ENCODE peak calls at places on chromosomes 7 and 10, in seven cellular contexts. Q is transverse colon, G is endothelial cell of umbilical vein, E is suprapubic skin, Y is stomach, O is sigmoid colon, L is thyroid gland. C is an unnamed sample. For H3K27me3, the result is how much of the 10 kb centered on the place peaks cover.

GRCh38 chr7:99380032-99380822 is 5.7 kb downstream of the ARPC1B start:
- DNase-seq in E (no peak), G (peak), Q (peak), L (no peak), O (no peak), Y (no peak), C (peak)

GRCh38 chr7:83987764-83988163 is 206.8 kb downstream of the SEMA3A start:
- DNase-seq in L (no peak), E (no peak), O (no peak), Y (no peak), Q (no peak), G (no peak), C (no peak)

GRCh38 chr7:101547916-101548599 is 81.0 kb downstream of the MYL10 start:
- DNase-seq in L (no peak), E (no peak), Y (no peak), Q (peak), O (peak), G (no peak), C (no peak)

GRCh38 chr7:5545529-5545928 is 121.9 kb upstream of the TNRC18 start:
- DNase-seq in G (no peak), O (no peak), L (no peak), Q (no peak), Y (no peak), E (no peak), C (no peak)

GRCh38 chr7:70520604-70521003 is 611.3 kb upstream of the GALNT17 start:
- DNase-seq in E (no peak), Y (no peak), Q (no peak), L (no peak), O (no peak), G (no peak), C (no peak)

GRCh38 chr7:107048783-107049418 is 4.4 kb downstream of the PRKAR2B start:
- DNase-seq in G (no peak), Y (no peak), Q (no peak), L (no peak), E (no peak), O (no peak), C (no peak)

GRCh38 chr10:132163278-132163765 is 23.4 kb upstream of the DPYSL4 start:
- DNase-seq in G (no peak), Y (peak), E (no peak), L (no peak), Q (peak), O (no peak), C (no peak)

GRCh38 chr7:37234928-37235327 is 213.7 kb downstream of the ELMO1 start:
- DNase-seq in Q (no peak), E (no peak), L (peak), Y (no peak), O (no peak), G (peak), C (peak)

GRCh38 chr7:131532570-131533091 is 23.8 kb downstream of the PODXL start:
- DNase-seq in G (no peak), Y (no peak), E (no peak), L (no peak), Q (no peak), O (peak), C (peak)

GRCh38 chr10:109922976-109923921 is at the start of gene XPNPEP1:
- DNase-seq in E (peak), O (peak), Q (peak), G (peak), Y (peak), L (peak), C (peak)

GRCh38 chr10:47383254-47384147 is 592 bp downstream of the ZNF488 start:
- DNase-seq in Y (peak), E (no peak), O (no peak), Q (no peak), G (no peak), L (no peak), C (no peak)

GRCh38 chr10:3330687-3331086 is 158.1 kb upstream of the PITRM1 start:
- DNase-seq in O (no peak), Q (no peak), G (no peak), Y (no peak), L (peak), E (no peak), C (no peak)

GRCh38 chr10:100346351-100346764 is 675 bp upstream of the SCD start:
- DNase-seq in E (peak), G (peak), L (peak), Q (peak), O (peak), Y (peak), C (peak)

GRCh38 chr10:100347568-100348195 is 649 bp downstream of the SCD start:
- DNase-seq in Q (no peak), E (no peak), Y (no peak), O (no peak), G (no peak), L (no peak), C (no peak)

GRCh38 chr10:100345570-100346330 is 1.3 kb upstream of the SCD start:
- DNase-seq in L (no peak), G (no peak), Q (no peak), E (no peak), O (no peak), Y (no peak), C (peak)

GRCh38 chr10:100348389-100348927 is 1.4 kb downstream of the SCD start:
- DNase-seq in Q (no peak), Y (no peak), E (no peak), O (no peak), G (no peak), L (no peak), C (no peak)

GRCh38 chr10:100346765-100347567 is at the start of gene SCD:
- DNase-seq in L (peak), E (peak), Y (peak), Q (peak), G (peak), O (peak), C (peak)
- TF ChIP-seq POLR2A in L (no peak), E (no peak), Y (no peak), Q (peak), G (peak), O (no peak), C (no peak)

DNA sequence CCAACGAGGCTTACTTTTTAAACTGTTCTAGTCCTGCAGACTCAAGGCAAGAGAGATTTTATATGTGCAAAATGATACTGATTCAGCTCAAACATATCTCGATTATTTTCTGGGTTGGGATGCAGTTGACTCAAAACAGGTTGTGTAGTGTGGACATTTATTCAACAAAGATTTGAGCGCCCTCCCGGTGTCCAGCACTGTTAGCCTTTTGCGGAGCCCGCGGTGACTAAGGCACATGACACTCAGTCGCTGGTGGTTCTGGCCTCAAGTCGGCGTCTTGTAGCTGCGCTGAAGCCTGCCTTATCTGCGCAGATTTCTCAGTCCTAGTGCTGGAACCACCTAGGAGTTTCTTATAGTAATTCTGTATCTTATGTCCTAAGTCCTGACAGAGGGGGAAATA is 938 bp upstream of the CADPS2 start:
- DNase-seq in Q (peak), G (peak), Y (peak), E (peak), O (peak), L (peak), C (peak)
- H3K27me3 ChIP-seq in Q (under half), G (under half), Y (under half), E (under half), O (under half), L (under half), C (under half)

GRCh38 chr10:14603539-14604102 is 171.1 kb downstream of the FAM107B start:
- DNase-seq in E (no peak), L (peak), Q (no peak), G (no peak), O (no peak), Y (no peak), C (no peak)

GRCh38 chr10:14606633-14607032 is 168.1 kb downstream of the FAM107B start:
- DNase-seq in O (no peak), Q (no peak), Y (no peak), E (no peak), L (no peak), G (no peak), C (no peak)

GRCh38 chr10:14602807-14603538 is 171.7 kb downstream of the FAM107B start:
- DNase-seq in L (no peak), Y (no peak), O (no peak), Q (no peak), E (no peak), G (peak), C (no peak)

GRCh38 chr10:14605231-14605925 is 169.3 kb downstream of the FAM107B start:
- DNase-seq in Q (no peak), E (no peak), Y (no peak), O (no peak), G (peak), L (no peak), C (no peak)

DNA sequence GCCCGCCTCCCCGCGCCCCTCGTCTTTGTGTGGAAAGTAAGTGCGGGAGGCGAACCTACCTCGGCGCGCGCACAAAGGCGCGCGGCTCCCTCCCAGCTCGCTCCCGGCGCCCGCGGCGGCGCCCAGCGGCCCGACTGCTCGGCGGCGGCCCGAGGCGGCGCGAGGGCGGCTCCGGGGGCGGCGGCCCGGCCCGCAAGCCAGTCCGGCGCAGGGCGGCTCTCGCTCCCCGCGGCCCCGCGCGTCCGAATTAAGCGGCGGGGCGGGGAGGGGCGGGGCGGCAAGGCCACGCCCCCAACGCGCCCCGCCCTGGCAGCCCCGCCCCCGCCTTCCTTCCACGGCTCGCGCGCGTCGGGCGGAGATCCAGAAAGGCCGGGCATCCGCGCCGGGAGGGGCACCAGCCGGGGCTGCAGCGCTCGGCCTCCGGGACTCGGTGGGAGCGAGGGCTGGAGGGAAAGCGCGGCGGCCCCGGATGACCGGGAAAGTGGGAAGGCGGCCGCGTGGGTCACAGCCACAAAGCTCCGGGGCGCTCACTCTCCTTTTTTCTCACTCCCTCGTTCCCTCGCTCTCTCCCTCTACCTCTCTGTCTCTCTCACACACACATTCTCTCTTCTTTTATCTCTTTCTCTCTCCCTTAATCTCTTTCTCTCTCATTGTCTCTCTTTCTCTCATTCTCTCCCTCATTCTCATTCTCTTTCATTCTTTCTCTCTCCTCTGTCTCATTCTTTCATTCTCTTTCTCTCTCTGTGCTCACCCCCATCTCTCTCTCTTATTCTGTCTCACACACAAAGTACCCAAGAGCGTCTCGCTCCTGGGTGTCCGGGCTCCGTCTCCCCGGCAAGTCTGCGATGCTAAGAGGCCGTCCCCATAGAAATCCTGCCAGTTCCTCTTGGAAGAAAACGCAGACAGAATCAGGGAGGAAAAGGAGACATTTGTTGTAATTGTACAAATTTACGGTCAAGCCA is 170.2 kb downstream of the FAM107B start:
- DNase-seq in L (peak), E (peak), Y (peak), G (peak), O (peak), Q (peak), C (peak)
- TF ChIP-seq POLR2A in L (no peak), E (no peak), Y (no peak), G (peak), O (no peak), Q (peak), C (no peak)

GRCh38 chr7:138666385-138666784 is 34.8 kb downstream of the SVOPL start:
- DNase-seq in E (no peak), O (no peak), Y (no peak), Q (no peak), G (no peak), L (no peak), C (no peak)

GRCh38 chr7:138665669-138666140 is 35.5 kb downstream of the SVOPL start:
- DNase-seq in Y (no peak), O (no peak), G (no peak), Q (no peak), E (no peak), L (no peak), C (no peak)

GRCh38 chr7:138662066-138663061 is 38.8 kb downstream of the SVOPL start:
- DNase-seq in Y (no peak), O (no peak), L (no peak), E (no peak), G (no peak), Q (no peak), C (no peak)

GRCh38 chr7:138665249-138665648 is 35.9 kb downstream of the SVOPL start:
- DNase-seq in G (no peak), L (no peak), E (no peak), O (no peak), Q (peak), Y (no peak), C (no peak)

DNA sequence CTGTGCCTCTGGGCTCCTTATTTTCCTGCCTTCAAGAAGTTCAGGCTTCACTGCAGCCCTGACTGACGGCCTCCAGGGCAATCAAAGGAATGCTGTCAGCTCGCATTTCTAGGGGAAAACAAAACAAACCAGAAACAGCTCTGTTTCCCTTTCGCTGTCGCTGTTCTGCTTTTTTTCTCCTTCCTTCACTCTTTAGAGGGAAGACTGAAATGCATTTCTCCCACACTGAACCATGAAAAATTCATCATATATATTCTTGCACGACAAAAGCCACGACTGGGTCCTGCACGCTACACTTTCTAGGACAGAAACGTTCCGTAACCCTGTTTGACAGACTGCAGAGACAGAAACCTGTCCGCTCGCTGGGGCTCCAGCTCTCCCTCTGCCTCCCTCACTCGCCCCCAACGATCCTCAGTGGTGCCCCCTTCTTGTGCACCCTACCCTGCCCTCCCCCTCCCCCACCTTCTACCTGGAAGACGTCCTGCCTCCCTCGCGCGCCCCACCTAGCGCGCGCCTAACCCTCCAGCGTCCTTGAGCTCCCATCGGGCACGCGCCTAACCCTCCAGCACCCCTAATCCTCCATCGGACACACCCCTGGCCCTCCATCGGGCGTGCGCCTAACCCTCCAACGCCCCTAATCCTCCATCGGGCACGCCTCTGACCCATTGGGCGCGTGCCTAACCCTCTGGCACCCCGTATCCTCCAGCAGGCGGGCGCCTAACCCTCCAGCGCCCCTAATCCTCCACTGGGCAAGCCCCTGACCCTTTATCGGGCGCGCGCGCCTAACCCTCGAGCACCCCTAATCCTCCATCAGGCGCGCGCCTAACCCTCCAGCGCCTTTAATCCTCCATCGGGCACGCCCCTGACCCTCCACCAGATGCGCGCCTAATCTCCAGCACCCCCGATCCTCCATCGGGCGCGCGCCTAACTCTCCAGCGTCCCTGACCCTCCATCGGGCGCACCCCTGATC is 37.1 kb downstream of the SVOPL start:
- DNase-seq in G (peak), Y (no peak), E (no peak), L (peak), O (no peak), Q (peak), C (no peak)
- H3K27me3 ChIP-seq in G (under half), Y (under half), E (under half), L (under half), O (under half), Q (under half), C (under half)

DNA sequence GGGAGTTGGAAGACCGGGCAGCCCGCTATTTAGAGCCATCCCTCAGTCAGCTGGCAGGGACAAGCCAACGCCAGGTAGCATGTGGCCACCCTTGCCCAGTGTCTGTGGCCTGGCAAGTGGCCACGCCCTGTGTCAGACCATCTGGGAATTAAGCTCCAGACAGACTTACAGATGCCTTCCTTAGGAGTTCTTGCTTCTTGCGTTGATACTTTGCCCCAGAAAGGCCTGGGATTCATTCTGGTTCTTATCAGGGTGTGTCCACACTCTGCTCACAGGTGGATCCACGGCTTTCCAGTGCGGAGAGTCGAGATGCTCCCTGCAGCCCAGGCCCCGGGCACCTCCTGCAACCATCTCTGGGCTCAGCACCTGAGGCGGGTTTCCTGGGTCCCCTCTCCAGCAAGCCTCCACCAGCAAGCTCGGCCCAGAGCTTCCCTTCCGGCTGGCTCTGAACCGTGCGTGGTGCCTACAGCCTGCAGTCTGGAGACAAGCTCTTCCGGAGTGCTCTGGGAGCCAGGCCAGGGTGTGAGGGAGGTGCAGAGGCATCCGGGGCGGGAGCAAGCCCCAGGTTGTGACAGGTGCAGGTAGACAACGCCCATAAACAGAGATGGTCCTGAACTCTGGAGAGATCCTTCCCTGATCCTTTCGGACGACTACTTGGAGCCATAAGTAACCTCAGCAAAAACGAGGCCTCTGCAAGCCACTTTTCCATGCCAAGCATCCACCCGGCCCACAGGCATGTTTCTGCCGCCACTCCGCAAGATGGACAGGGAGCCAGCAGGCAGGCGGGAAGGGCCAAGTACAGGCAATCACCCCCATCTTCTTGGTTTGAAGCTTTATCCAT is 32.3 kb upstream of the PPIF start:
- DNase-seq in Y (no peak), L (no peak), Q (no peak), O (no peak), E (no peak), G (no peak), C (no peak)
- TF ChIP-seq POLR2A in Y (no peak), L (no peak), Q (no peak), O (no peak), E (no peak), G (no peak), C (no peak)

DNA sequence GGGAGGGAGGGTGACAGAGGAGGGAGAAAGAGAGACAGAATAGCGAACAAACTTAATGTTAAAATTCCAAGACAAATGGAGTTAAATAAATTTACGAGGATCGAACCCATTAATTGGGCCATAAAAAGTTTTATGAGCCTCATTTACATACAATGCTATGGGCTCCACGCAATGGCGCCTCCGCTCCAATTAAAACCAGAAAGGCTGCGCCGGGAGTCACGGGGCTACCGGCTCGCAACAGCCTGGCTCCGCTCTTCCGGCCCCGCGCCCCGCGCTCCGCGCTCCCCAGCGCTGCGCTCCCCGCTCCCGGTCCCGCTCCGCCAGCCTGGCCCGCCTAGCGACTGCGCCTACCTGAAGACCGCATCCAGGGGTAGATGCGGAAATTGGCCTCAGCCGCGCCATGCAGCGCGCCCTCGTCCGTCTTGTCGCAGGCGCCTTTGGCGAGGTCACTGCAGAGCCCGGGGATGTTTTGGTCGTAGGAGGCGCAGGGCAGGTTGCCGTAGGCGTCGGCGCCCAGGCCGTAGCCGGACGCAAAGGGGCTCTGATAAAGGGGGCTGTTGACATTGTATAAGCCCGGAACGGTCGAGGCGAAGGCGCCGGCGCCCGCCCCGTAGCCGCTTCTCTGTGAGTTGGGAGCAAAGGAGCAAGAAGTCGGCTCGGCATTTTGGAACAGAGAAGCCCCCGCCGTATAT is 513 bp downstream of the HOXA7 start:
- DNase-seq in Y (peak), O (peak), L (no peak), G (peak), Q (peak), E (peak), C (peak)
- H3K27me3 ChIP-seq in Y (half or more), O (under half), L (half or more), G (under half), Q (half or more), E (under half), C (under half)

GRCh38 chr10:6201511-6201975 is 1.2 kb upstream of the PFKFB3 start:
- DNase-seq in O (peak), L (peak), E (peak), G (peak), Y (peak), Q (peak), C (peak)
- TF ChIP-seq POLR2A in O (no peak), L (no peak), E (no peak), G (no peak), Y (no peak), Q (no peak), C (no peak)